ENCODE peak calls at places on chromosomes 16 and 17, in four cellular contexts. I is colonic mucosa; A is CD8-positive, alpha-beta memory T cell; E is suprapubic skin. O is an unnamed sample. For H3K36me3 and H3K4me1, the result is how much of the 10 kb centered on the place peaks cover.

GRCh38 chr17:9120471-9120870 is 99.2 kb downstream of the NTN1 start:
- DNase-seq in E (no peak), A (no peak), I (no peak), O (no peak)

GRCh38 chr17:3475812-3476686 is at the start of gene ASPA:
- DNase-seq in E (no peak), A (no peak), I (no peak), O (no peak)

GRCh38 chr17:8954339-8954738 is 11.2 kb downstream of the PIK3R5 start:
- DNase-seq in I (peak), E (no peak), A (peak), O (peak)

GRCh38 chr17:5422505-5422904 is 2.5 kb downstream of the RPAIN start:
- DNase-seq in E (no peak), A (no peak), I (no peak), O (no peak)

GRCh38 chr17:17702370-17702769 is 21.1 kb downstream of the RAI1 start:
- DNase-seq in E (no peak), A (no peak), I (no peak), O (no peak)

GRCh38 chr17:15900871-15901270 is 44.1 kb upstream of the ADORA2B start:
- DNase-seq in E (no peak), A (no peak), I (no peak), O (no peak)

GRCh38 chr16:860891-861290 is 60.4 kb upstream of the GNG13 start:
- DNase-seq in I (no peak), A (no peak), E (no peak), O (no peak)

GRCh38 chr17:12977008-12977751 is 40.6 kb downstream of the ELAC2 start:
- DNase-seq in I (no peak), E (no peak), A (no peak), O (no peak)

GRCh38 chr17:31568140-31568938 is 176.9 kb downstream of the RAB11FIP4 start:
- DNase-seq in A (no peak), I (no peak), E (no peak), O (no peak)

GRCh38 chr17:73423806-73424205 is 112.0 kb upstream of the CDC42EP4 start:
- DNase-seq in A (no peak), E (no peak), I (no peak), O (no peak)

GRCh38 chr16:50267151-50267631 is 840 bp downstream of the ADCY7 start:
- DNase-seq in A (no peak), I (peak), E (no peak), O (no peak)

GRCh38 chr16:10103096-10103495 is 79.1 kb downstream of the GRIN2A start:
- DNase-seq in E (no peak), A (no peak), I (no peak), O (no peak)

GRCh38 chr17:18301081-18301480 is 13.7 kb downstream of the TOP3A start:
- DNase-seq in A (no peak), I (no peak), E (no peak), O (no peak)

GRCh38 chr17:32487460-32488176 is 825 bp downstream of the CDK5R1 start:
- DNase-seq in E (no peak), I (no peak), A (no peak), O (no peak)

GRCh38 chr17:1515640-1516402 is 591 bp downstream of the INPP5K start:
- DNase-seq in A (peak), E (no peak), I (peak), O (peak)

GRCh38 chr16:81642943-81643342 is 136.1 kb upstream of the PLCG2 start:
- DNase-seq in A (no peak), E (no peak), I (no peak), O (no peak)

GRCh38 chr17:40516581-40517285 is 15.3 kb upstream of the TNS4 start:
- DNase-seq in E (peak), A (peak), I (peak), O (no peak)

GRCh38 chr16:22183335-22183734 is 21.0 kb downstream of the SDR42E2 start:
- DNase-seq in A (no peak), I (no peak), E (no peak), O (no peak)

GRCh38 chr17:10729334-10730193 is at the start of gene TMEM220:
- DNase-seq in I (peak), A (peak), E (peak), O (peak)

GRCh38 chr17:80881321-80881720 is 110.3 kb upstream of the CHMP6 start:
- DNase-seq in I (no peak), E (no peak), A (no peak), O (no peak)

GRCh38 chr16:24962747-24963146 is 52.4 kb downstream of the ARHGAP17 start:
- DNase-seq in E (no peak), I (no peak), A (no peak), O (no peak)

GRCh38 chr17:51275381-51275780 is 15.0 kb downstream of the UTP18 start:
- DNase-seq in E (no peak), I (no peak), A (no peak), O (no peak)

GRCh38 chr16:70267516-70267915 is 15.8 kb upstream of the EXOSC6 start:
- DNase-seq in A (no peak), E (no peak), I (no peak), O (no peak)

GRCh38 chr17:50108556-50108955 is 13.4 kb downstream of the PDK2 start:
- DNase-seq in I (no peak), A (no peak), E (no peak), O (no peak)

GRCh38 chr17:47229535-47230443 is 20.6 kb downstream of the MYL4 start:
- DNase-seq in A (peak), I (peak), E (peak), O (peak)

GRCh38 chr17:65522751-65523404 is 38.6 kb downstream of the AXIN2 start:
- DNase-seq in E (peak), A (no peak), I (no peak), O (no peak)

GRCh38 chr16:47977802-47978201 is 178.0 kb downstream of the ABCC12 start:
- DNase-seq in I (no peak), E (no peak), A (no peak), O (no peak)

GRCh38 chr17:43543300-43543699 is 2.8 kb downstream of the ETV4 start:
- DNase-seq in I (no peak), A (no peak), E (no peak), O (no peak)

GRCh38 chr17:17782425-17783120 is 54.2 kb downstream of the SREBF1 start:
- DNase-seq in E (no peak), I (peak), A (no peak), O (no peak)

GRCh38 chr17:50168319-50168718 is 2.5 kb downstream of the SGCA start:
- DNase-seq in E (no peak), I (no peak), A (no peak), O (no peak)

GRCh38 chr16:68740628-68741346 is 3.7 kb downstream of the CDH1 start:
- DNase-seq in I (no peak), A (no peak), E (no peak), O (no peak)

GRCh38 chr16:89345663-89346150 is 128.2 kb downstream of the ZNF778 start:
- DNase-seq in I (no peak), A (no peak), E (no peak), O (no peak)
- H3K27ac ChIP-seq in I (no peak), A (no peak), E (no peak), O (no peak)

DNA sequence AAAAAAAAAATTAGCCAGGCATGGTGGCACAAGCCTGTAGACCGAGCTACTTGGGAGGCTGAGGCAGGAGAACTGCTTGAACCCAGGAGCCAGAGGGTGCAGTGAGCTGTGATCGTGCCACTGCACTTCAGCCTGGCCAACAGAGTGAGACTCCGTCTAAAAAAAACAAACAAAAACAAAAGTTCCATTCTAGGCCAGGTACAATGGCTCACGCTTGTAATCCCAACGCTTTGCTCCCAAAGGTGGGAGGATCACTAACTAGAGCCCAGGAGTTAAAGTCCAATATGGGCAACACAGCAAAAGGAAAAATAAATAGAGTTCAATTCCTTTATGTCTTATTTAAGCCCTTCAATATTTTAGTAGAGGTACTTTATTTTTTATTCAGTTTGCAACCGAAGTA is 47.5 kb downstream of the CNOT1 start:
- DNase-seq in A (no peak), I (no peak), E (no peak), O (no peak)
- H3K36me3 ChIP-seq in A (half or more), I (under half), E (half or more), O (half or more)

DNA sequence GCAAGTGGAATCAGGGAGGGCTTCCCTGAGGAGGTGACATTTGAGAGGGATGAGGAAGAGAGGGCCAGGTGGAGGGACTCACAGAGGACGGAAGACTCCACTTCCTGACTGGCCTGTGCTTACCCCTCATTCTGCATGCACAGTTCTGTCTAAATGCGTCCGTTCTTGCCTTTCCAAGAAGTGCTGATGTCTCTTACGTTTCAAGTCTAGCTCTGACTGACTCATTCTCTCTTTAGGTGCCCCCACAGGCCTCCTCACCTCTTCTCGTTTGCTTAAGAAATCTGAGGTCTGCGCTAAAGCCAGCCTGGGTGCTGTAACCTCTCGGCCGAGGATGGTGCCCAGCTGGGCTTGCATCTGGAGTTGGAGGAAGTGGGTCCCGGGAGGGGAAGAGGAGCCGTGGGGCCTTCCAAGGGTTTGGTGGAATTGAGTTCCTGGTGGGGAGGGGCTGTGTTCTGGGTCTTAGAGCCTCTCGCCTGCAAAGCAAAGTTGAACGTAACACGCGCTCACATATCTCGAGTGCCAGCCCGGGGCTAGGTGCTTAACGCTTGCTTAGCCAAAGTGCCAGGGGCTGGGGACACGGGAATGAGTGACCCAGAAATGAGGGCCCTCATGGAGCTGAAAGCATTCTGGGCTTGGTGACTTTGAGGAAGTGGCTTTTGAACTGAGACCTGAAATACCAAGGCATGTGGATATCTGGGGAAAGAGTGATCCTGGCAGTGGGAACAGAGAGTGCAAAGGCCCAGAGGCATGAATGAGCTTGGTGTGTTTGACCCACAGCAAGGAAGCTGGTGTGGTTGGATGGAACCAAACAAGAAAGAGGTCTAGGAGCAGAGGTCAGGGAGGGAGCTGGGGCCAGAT is 4.9 kb downstream of the IL4R start:
- DNase-seq in I (peak), E (peak), A (peak), O (no peak)
- H3K4me1 ChIP-seq in I (under half), E (half or more), A (half or more), O (half or more)

GRCh38 chr17:76772842-76773521 is 35.1 kb downstream of the MFSD11 start:
- DNase-seq in E (no peak), I (no peak), A (peak), O (no peak)

DNA sequence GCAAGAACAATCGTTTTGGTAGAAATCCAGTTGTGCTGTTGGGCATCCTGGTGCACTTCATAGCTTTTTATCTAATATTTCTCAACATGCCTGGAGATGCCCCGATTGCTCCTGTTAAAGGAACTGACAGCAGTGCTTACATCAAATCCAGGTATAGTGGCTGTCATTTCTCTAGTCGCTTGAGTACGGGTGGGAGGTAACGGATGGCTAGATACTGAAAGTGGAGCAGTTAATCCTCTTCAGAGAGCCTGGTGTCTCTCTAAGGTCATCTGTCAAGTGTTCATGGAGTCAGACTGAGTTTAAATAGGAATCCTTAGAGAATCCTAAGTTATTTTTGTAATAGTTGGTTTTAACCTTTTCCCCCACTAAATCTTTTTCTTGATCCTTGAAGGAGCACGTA is 37.1 kb downstream of the MFSD11 start:
- DNase-seq in I (no peak), E (no peak), A (no peak), O (no peak)
- H3K27ac ChIP-seq in I (no peak), E (no peak), A (no peak), O (no peak)

DNA sequence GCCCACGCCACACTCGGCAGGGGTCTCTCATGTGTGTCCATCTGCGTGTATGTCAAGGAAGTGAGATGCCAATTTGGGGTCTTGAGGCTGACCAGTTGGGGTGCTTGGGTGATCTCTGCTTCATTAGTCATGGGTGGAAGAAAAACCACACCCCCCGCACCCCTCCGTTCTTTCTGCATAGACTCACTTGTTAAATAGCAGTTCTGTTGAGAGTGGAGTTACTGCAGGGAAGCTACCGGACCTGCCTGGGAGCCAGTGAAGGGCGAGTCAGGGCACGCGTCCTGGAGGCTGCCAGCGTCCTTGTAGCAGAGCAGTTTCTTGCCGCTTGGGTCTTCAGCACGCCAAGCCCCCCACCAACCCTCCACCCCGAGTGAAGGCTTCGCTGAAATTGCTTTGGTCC is 8.5 kb downstream of the SNN start:
- DNase-seq in A (no peak), E (no peak), I (no peak), O (no peak)
- H3K36me3 ChIP-seq in A (under half), E (under half), I (under half), O (half or more)

DNA sequence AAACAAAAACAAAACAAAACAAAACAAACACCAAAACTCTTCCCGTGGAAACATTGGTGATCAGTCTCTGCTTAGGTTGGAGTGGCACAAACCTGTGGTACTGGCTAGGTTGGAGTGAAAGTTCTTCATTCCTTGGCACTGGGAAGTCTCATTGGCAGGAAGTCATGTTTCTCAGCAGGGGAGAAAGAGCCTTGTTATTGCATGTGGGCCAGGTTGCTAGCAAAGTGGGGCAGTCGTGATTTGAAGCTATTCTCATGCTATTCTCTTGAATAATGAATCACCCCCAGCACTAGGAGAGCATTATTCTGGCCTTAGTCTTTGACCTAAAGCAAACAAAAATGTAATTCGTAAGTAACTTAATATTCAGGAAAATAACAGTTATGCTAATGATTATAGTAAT is 24.3 kb upstream of the B4GALNT2 start:
- DNase-seq in A (no peak), I (no peak), E (no peak), O (no peak)
- H3K4me1 ChIP-seq in A (under half), I (under half), E (under half), O (under half)

GRCh38 chr16:2517954-2518605 is 2.1 kb upstream of the AMDHD2 start:
- DNase-seq in I (no peak), E (no peak), A (no peak), O (no peak)
- H3K27ac ChIP-seq in I (peak), E (peak), A (no peak), O (no peak)

DNA sequence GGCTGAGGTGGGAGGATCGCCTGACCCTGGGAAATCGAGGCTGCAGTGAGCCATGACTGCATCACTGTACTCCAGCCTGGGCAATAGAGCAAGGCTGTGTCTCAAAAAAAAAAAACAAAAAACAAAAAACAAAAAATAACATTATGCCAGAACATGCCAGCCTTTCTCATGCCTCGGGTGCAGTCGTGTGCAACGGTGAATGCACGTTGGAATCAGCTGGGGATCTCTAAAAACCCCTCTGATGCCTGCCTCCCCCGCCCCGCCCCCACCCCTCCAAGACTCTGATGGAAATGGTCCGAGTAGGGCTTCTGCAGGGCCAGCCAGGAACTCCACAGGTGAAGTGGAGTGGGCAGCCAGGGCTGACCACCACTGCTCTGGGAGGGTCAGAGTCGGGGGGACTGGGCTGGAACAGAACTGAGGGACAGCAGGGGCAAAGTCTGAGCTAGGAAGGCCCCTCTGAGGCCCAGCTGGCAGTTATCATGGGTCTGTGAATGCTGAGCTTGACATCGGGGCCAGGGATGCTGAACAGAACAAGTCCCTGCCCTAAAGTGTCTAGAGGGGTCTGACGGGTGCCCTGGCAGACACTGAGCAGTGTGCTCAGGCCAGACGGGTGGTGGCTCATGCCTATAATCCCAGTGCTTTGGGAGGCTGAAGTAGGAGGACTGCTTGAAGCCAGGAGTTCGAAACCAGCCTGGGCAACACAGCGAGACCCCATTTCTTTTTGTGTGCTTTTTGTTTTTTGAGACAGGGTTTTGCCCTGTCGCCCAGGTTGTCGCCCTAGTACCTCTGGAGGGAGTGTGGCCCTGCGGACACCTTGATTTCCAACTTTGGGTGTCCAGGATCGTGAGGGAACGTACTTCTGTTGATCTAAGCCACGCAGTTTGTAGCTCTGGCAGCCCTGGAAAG is 193.4 kb upstream of the GSE1 start:
- DNase-seq in I (no peak), A (no peak), E (no peak), O (no peak)
- H3K36me3 ChIP-seq in I (under half), A (under half), E (under half), O (under half)

GRCh38 chr17:79850571-79851460 is 11.6 kb upstream of the CBX4 start:
- DNase-seq in I (no peak), E (no peak), A (no peak), O (no peak)
- H3K4me1 ChIP-seq in I (under half), E (under half), A (under half), O (under half)